ENCODE peak calls at places on chromosomes 2 and 18, in five cellular contexts. V, T, U, M and A are unnamed samples.

GRCh38 chr2:197248623-197249022 is 62.0 kb downstream of the ANKRD44 start:
- DNase-seq in U (no peak), M (no peak), V (no peak), T (no peak), A (no peak)

GRCh38 chr18:32019251-32019943 is 772 bp downstream of the RNF125 start:
- DNase-seq in T (peak), V (peak), U (peak), M (peak), A (peak)

GRCh38 chr18:36812686-36813085 is 16.1 kb downstream of the TPGS2 start:
- DNase-seq in T (no peak), V (no peak), M (no peak), U (no peak), A (no peak)

GRCh38 chr18:3103576-3103975 is 90.6 kb upstream of the LPIN2 start:
- DNase-seq in U (no peak), V (no peak), T (no peak), M (no peak), A (no peak)

GRCh38 chr2:143939976-143940375 is 579.9 kb downstream of the ZEB2 start:
- DNase-seq in M (no peak), U (no peak), T (no peak), V (no peak), A (no peak)

GRCh38 chr2:240916571-240917008 is 10.5 kb downstream of the CROCC2 start:
- DNase-seq in T (peak), U (no peak), M (no peak), V (peak), A (peak)

GRCh38 chr2:171325886-171326585 is 107.8 kb downstream of the METTL8 start:
- DNase-seq in V (no peak), U (no peak), M (no peak), T (no peak), A (no peak)

GRCh38 chr2:69618362-69618761 is 25.2 kb downstream of the AAK1 start:
- DNase-seq in U (no peak), T (no peak), M (no peak), V (no peak), A (no peak)

GRCh38 chr2:169767243-169767888 is 31.3 kb upstream of the SSB start:
- DNase-seq in V (no peak), T (peak), M (peak), U (peak), A (no peak)

GRCh38 chr18:35949903-35950627 is 22.4 kb upstream of the RMP24 start:
- DNase-seq in M (peak), U (peak), T (no peak), V (peak), A (peak)

GRCh38 chr2:65666156-65666725 is 233.8 kb upstream of the SPRED2 start:
- DNase-seq in T (peak), M (no peak), V (no peak), U (no peak), A (no peak)

GRCh38 chr18:62460851-62461300 is 61.9 kb upstream of the ZCCHC2 start:
- DNase-seq in T (no peak), U (no peak), V (peak), M (no peak), A (no peak)

GRCh38 chr18:25399554-25399953 is 47.6 kb upstream of the ZNF521 start:
- DNase-seq in U (no peak), M (no peak), T (no peak), V (no peak), A (no peak)

GRCh38 chr2:26274058-26274613 is 29.4 kb downstream of the HADHB start:
- DNase-seq in U (no peak), T (peak), M (no peak), V (no peak), A (peak)

GRCh38 chr2:38610851-38611801 is 8.4 kb upstream of the HNRNPLL start:
- DNase-seq in M (no peak), U (no peak), V (no peak), T (no peak), A (no peak)

GRCh38 chr18:361941-362913 is 94.4 kb upstream of the THOC1 start:
- DNase-seq in M (no peak), T (no peak), U (no peak), V (peak), A (peak)

GRCh38 chr2:240655931-240656886 is 26.5 kb downstream of the AQP12B start:
- DNase-seq in V (no peak), U (no peak), T (no peak), M (no peak), A (no peak)

GRCh38 chr2:167264380-167264779 is 376.1 kb downstream of the XIRP2 start:
- DNase-seq in V (no peak), U (no peak), T (no peak), M (peak), A (no peak)

GRCh38 chr2:3641841-3642421 is 16.1 kb upstream of the ALLC start:
- DNase-seq in U (no peak), V (no peak), M (no peak), T (no peak), A (no peak)

GRCh38 chr2:39153312-39153711 is 32.5 kb upstream of the SOS1 start:
- DNase-seq in M (no peak), T (no peak), V (no peak), U (no peak), A (no peak)

GRCh38 chr18:35042389-35043066 is 1.3 kb downstream of the MAPRE2 start:
- DNase-seq in T (no peak), V (no peak), U (no peak), M (peak), A (no peak)

GRCh38 chr2:164840930-164841718 is 499 bp downstream of the COBLL1 start:
- DNase-seq in M (no peak), U (no peak), T (peak), V (peak), A (peak)

GRCh38 chr18:6835345-6835744 is 105.8 kb downstream of the ARHGAP28 start:
- DNase-seq in V (no peak), T (no peak), M (no peak), U (no peak), A (no peak)

GRCh38 chr2:206572725-206573124 is 69.6 kb upstream of the FAM237A start:
- DNase-seq in T (no peak), V (no peak), M (no peak), U (no peak), A (no peak)

GRCh38 chr18:3262234-3263171 is 570 bp downstream of the MYL12B start:
- DNase-seq in T (no peak), V (no peak), U (no peak), M (peak), A (no peak)

GRCh38 chr2:101014264-101014857 is 12.3 kb downstream of the RPL31 start:
- DNase-seq in T (no peak), V (no peak), U (no peak), M (no peak), A (no peak)

GRCh38 chr2:216740557-216741222 is 45.3 kb upstream of the IGFBP5 start:
- DNase-seq in U (no peak), V (no peak), T (no peak), M (no peak), A (peak)

GRCh38 chr18:8699126-8699525 is 6.2 kb upstream of the MTCL1 start:
- DNase-seq in U (no peak), M (no peak), T (no peak), V (no peak), A (no peak)

GRCh38 chr2:239579081-239579480 is 178.3 kb upstream of the HDAC4 start:
- DNase-seq in T (no peak), V (no peak), M (no peak), U (no peak), A (no peak)